ENCODE peak calls at places on chromosome X, in eight cellular contexts. O is SJSA1, Q is pancreas, K is A549, U is right cardiac atrium, X is heart right ventricle, N is lower lobe of right lung, T is thoracic aorta. D is an unnamed sample. For H3K4me1, the result is how much of the 10 kb centered on the place peaks cover.

GRCh38 chrX:39667191-39667590 is 430.6 kb downstream of the BCOR start:
- DNase-seq in O (peak), Q (no peak), K (no peak), U (no peak), X (no peak), N (no peak), T (no peak), D (no peak)

GRCh38 chrX:150361070-150361776 is 1.9 kb upstream of the MAMLD1 start:
- DNase-seq in O (no peak), Q (peak), K (peak), U (no peak), X (no peak), N (peak), T (no peak), D (no peak)

GRCh38 chrX:119734897-119735339 is 23.5 kb upstream of the SOWAHD start:
- DNase-seq in O (no peak), Q (peak), K (no peak), U (peak), X (peak), N (peak), T (no peak), D (no peak)

GRCh38 chrX:48910926-48911406 is 480 bp downstream of the SLC35A2 start:
- DNase-seq in O (no peak), Q (no peak), K (no peak), U (no peak), X (no peak), N (no peak), T (no peak), D (no peak)

GRCh38 chrX:71181558-71181909 is 36.9 kb downstream of the NLGN3 start:
- DNase-seq in O (no peak), Q (no peak), K (no peak), U (peak), X (peak), N (no peak), T (no peak), D (peak)

GRCh38 chrX:101057095-101057714 is 5.3 kb upstream of the TRMT2B start:
- DNase-seq in O (peak), Q (no peak), K (no peak), U (no peak), X (no peak), N (no peak), T (no peak), D (no peak)

GRCh38 chrX:68830486-68831404 is 1.9 kb downstream of the EFNB1 start:
- DNase-seq in O (no peak), Q (no peak), K (no peak), U (no peak), X (no peak), N (no peak), T (no peak), D (no peak)

GRCh38 chrX:76428243-76429130 is 977 bp downstream of the MAGEE1 start:
- DNase-seq in O (no peak), Q (peak), K (no peak), U (peak), X (no peak), N (peak), T (no peak), D (peak)

GRCh38 chrX:18676470-18676869 is 4.6 kb upstream of the RS1 start:
- DNase-seq in O (no peak), Q (no peak), K (peak), U (no peak), X (no peak), N (no peak), T (no peak), D (no peak)

GRCh38 chrX:63430026-63430425 is 78.9 kb upstream of the SPIN4 start:
- DNase-seq in O (no peak), Q (no peak), K (no peak), U (no peak), X (no peak), N (no peak), T (no peak), D (no peak)

GRCh38 chrX:69093960-69094935 is 71.0 kb downstream of the PJA1 start:
- DNase-seq in O (peak), Q (no peak), K (peak), U (peak), X (peak), N (no peak), T (no peak), D (no peak)

GRCh38 chrX:103918050-103918449 is 44.4 kb upstream of the TMSB15B start:
- DNase-seq in O (peak), Q (peak), K (peak), U (peak), X (peak), N (peak), T (no peak), D (peak)

GRCh38 chrX:134694935-134695334 is 36.7 kb upstream of the PLAC1 start:
- DNase-seq in O (no peak), Q (no peak), K (no peak), U (no peak), X (no peak), N (no peak), T (no peak), D (no peak)

GRCh38 chrX:130878350-130879341 is 24.4 kb downstream of the ENOX2 start:
- DNase-seq in O (peak), Q (no peak), K (peak), U (peak), X (no peak), N (peak), T (no peak), D (no peak)

GRCh38 chrX:127306262-127306661 is 486.7 kb downstream of the PRR32 start:
- DNase-seq in O (no peak), Q (no peak), K (no peak), U (no peak), X (no peak), N (no peak), T (no peak), D (no peak)

GRCh38 chrX:56025872-56026571 is 206.1 kb upstream of the KLF8 start:
- DNase-seq in O (no peak), Q (no peak), K (peak), U (no peak), X (no peak), N (no peak), T (no peak), D (no peak)

GRCh38 chrX:130704053-130705038 is 198.7 kb downstream of the ENOX2 start:
- DNase-seq in O (peak), Q (no peak), K (peak), U (no peak), X (no peak), N (no peak), T (no peak), D (no peak)

GRCh38 chrX:153984351-153985178 is 12.0 kb downstream of the TMEM187 start:
- DNase-seq in O (no peak), Q (no peak), K (no peak), U (no peak), X (no peak), N (no peak), T (no peak), D (peak)

GRCh38 chrX:465418-465817 is 78.7 kb upstream of the PPP2R3B start:
- DNase-seq in O (no peak), Q (no peak), K (no peak), U (no peak), X (no peak), N (no peak), T (no peak), D (no peak)

GRCh38 chrX:31319586-31319985 is 247.7 kb upstream of the FTHL17 start:
- DNase-seq in O (no peak), Q (no peak), K (no peak), U (no peak), X (no peak), N (no peak), T (no peak), D (no peak)

GRCh38 chrX:32533848-32534247 is 677.5 kb downstream of the DMD start:
- DNase-seq in O (no peak), Q (no peak), K (no peak), U (no peak), X (no peak), N (no peak), T (no peak), D (no peak)

GRCh38 chrX:1925053-1925481 is 310.2 kb downstream of the ASMT start:
- DNase-seq in O (no peak), Q (no peak), K (no peak), U (no peak), X (no peak), N (no peak), T (no peak), D (no peak)

GRCh38 chrX:147901476-147902126 is 10.1 kb upstream of the FMR1 start:
- DNase-seq in O (no peak), Q (no peak), K (no peak), U (no peak), X (no peak), N (no peak), T (no peak), D (no peak)

GRCh38 chrX:49198540-49199314 is 1.3 kb downstream of the SYP start:
- DNase-seq in O (no peak), Q (no peak), K (no peak), U (no peak), X (no peak), N (no peak), T (no peak), D (no peak)

GRCh38 chrX:149638860-149639259 is 7.3 kb upstream of the TMEM185A start:
- DNase-seq in O (peak), Q (no peak), K (no peak), U (no peak), X (no peak), N (no peak), T (no peak), D (no peak)

GRCh38 chrX:123217728-123218127 is 33.6 kb downstream of the GRIA3 start:
- DNase-seq in O (no peak), Q (no peak), K (no peak), U (no peak), X (no peak), N (no peak), T (no peak), D (no peak)

GRCh38 chrX:19981987-19982386 is 8.9 kb downstream of the BCLAF3 start:
- DNase-seq in O (no peak), Q (no peak), K (no peak), U (no peak), X (no peak), N (no peak), T (no peak), D (no peak)

GRCh38 chrX:105314468-105314867 is 94.0 kb upstream of the TEX13A start:
- DNase-seq in O (no peak), Q (no peak), K (peak), U (no peak), X (no peak), N (no peak), T (no peak), D (no peak)

GRCh38 chrX:40157228-40158035 is 59.7 kb upstream of the BCOR start:
- DNase-seq in O (no peak), Q (no peak), K (no peak), U (no peak), X (no peak), N (no peak), T (no peak), D (no peak)

GRCh38 chrX:110723844-110724243 is 71.8 kb downstream of the CHRDL1 start:
- DNase-seq in O (no peak), Q (no peak), K (no peak), U (no peak), X (no peak), N (no peak), T (no peak), D (no peak)

GRCh38 chrX:153639177-153640044 is 7.6 kb upstream of the DUSP9 start:
- DNase-seq in O (no peak), Q (no peak), K (no peak), U (no peak), X (no peak), N (no peak), T (no peak), D (no peak)

GRCh38 chrX:136205882-136206281 is 45.3 kb downstream of the MAP7D3 start:
- DNase-seq in O (no peak), Q (no peak), K (no peak), U (no peak), X (no peak), N (no peak), T (no peak), D (no peak)

GRCh38 chrX:136204571-136204970 is 46.6 kb downstream of the MAP7D3 start:
- DNase-seq in O (peak), Q (no peak), K (peak), U (peak), X (peak), N (peak), T (peak), D (no peak)

GRCh38 chrX:136201601-136202000 is 49.6 kb downstream of the MAP7D3 start:
- DNase-seq in O (no peak), Q (no peak), K (no peak), U (no peak), X (no peak), N (no peak), T (no peak), D (no peak)

GRCh38 chrX:136202889-136203288 is 48.3 kb downstream of the MAP7D3 start:
- DNase-seq in O (no peak), Q (no peak), K (peak), U (no peak), X (no peak), N (no peak), T (no peak), D (no peak)

DNA sequence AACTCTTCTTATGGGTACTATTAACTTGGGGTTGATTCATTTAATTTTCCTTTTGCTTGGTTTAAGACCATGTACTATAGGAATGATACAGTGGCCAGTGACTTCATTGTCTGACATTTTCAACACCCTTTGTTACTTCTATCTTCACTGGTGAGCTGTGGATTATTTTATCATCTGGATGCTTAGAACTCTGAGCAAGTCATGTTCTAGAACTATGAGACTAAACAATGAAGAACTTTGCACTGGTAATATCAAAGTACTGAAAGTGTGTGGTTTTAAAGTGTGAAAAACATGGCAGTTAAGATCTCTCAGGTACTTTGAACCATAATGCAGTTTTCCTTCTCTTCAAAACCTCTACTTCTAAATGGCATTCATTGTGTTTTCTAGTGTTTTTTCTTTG is 47.8 kb downstream of the MAP7D3 start:
- DNase-seq in O (no peak), Q (no peak), K (no peak), U (no peak), X (no peak), N (no peak), T (no peak), D (no peak)
- H3K4me1 ChIP-seq in O (under half), Q (under half), K (under half), U (under half), X (under half), N (under half), T (under half), D (under half)

DNA sequence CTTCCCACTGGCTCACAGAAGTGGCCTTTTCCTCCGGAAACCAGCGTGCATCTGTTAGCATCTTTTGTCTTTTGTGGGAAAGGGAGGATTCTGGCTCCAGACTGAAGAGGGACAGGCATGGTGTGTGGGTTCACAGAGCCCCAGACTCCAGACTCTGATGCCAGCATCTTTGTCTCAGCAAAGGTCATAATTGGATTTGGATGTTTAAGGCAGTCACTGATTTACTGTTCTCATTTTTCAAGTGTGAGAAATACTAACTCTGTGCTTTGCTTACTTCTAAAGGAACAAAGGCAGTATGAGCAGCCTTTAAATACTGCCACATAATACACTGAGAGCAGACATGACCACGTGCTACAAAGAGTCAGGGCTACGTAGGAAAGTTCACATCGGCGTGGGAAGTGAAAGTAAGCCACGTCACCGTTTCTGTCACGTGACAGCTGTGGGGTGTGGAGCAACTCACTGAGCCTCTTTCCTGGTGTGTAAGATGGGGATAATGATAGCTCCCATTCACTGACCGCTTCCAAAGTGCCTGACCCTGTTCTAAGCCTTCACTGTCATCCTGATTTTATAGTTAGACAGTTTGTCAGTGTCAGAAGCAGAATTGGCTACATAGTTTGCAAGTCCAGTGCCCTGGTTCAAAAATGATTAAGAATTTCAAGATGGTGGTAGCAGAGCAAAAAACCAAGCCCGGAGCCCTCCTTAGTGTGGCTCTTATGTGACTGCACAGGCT is 24.8 kb upstream of the TMSB4X start:
- DNase-seq in O (peak), Q (no peak), K (no peak), U (peak), X (peak), N (peak), T (peak), D (peak)
- H3K4me1 ChIP-seq in O (under half), Q (under half), K (under half), U (under half), X (under half), N (under half), T (under half), D (half or more)

GRCh38 chrX:45758738-45759397 is 558.2 kb upstream of the DIPK2B start:
- DNase-seq in O (no peak), Q (no peak), K (no peak), U (no peak), X (no peak), N (no peak), T (no peak), D (no peak)

GRCh38 chrX:45758319-45758718 is 557.6 kb upstream of the DIPK2B start:
- DNase-seq in O (peak), Q (no peak), K (no peak), U (no peak), X (no peak), N (no peak), T (no peak), D (peak)

GRCh38 chrX:45761920-45762319 is 561.2 kb upstream of the DIPK2B start:
- DNase-seq in O (no peak), Q (no peak), K (no peak), U (no peak), X (no peak), N (no peak), T (no peak), D (no peak)

GRCh38 chrX:45762699-45763647 is 562.3 kb upstream of the DIPK2B start:
- DNase-seq in O (no peak), Q (no peak), K (no peak), U (no peak), X (no peak), N (no peak), T (no peak), D (no peak)

GRCh38 chrX:45760187-45760742 is 559.6 kb upstream of the DIPK2B start:
- DNase-seq in O (no peak), Q (no peak), K (no peak), U (no peak), X (no peak), N (no peak), T (no peak), D (no peak)
- H3K4me1 ChIP-seq in O (half or more), Q (under half), K (half or more), U (under half), X (under half), N (under half), T (under half), D (under half)

GRCh38 chrX:38636949-38637819 is 75.8 kb downstream of the TSPAN7 start:
- DNase-seq in O (peak), Q (peak), K (no peak), U (no peak), X (no peak), N (no peak), T (no peak), D (no peak)

GRCh38 chrX:38628587-38628986 is 67.2 kb downstream of the TSPAN7 start:
- DNase-seq in O (no peak), Q (no peak), K (no peak), U (no peak), X (no peak), N (no peak), T (no peak), D (no peak)

GRCh38 chrX:38627683-38628082 is 66.3 kb downstream of the TSPAN7 start:
- DNase-seq in O (no peak), Q (no peak), K (peak), U (no peak), X (no peak), N (no peak), T (no peak), D (no peak)

GRCh38 chrX:38634665-38635064 is 73.3 kb downstream of the TSPAN7 start:
- DNase-seq in O (no peak), Q (no peak), K (no peak), U (no peak), X (no peak), N (no peak), T (no peak), D (no peak)

DNA sequence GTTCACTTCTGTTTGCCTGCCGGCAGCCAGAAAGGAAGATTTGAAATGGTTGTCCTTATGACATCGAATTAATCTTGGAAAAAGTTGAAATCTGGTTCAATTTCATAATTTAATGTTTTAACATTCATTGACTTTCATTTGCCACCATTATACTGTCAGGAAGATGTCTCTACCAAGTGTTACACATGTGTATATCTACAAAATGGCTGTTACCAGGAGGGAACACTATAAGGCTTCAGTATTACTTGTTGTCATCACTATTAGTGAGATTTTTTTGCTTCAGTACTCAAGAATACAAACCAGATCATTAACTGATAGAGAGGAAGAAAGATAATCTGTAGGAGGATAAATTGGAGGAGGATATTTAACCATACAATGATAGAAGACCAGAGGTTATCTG is 71.2 kb downstream of the TSPAN7 start:
- DNase-seq in O (no peak), Q (no peak), K (no peak), U (no peak), X (no peak), N (no peak), T (no peak), D (no peak)
- H3K4me1 ChIP-seq in O (under half), Q (under half), K (under half), U (under half), X (under half), N (under half), T (under half), D (under half)